ENCODE peak calls at places on chromosomes 16 and 17, in nine cellular contexts. One of them, this sample, is unnamed.
A peak's percentile ranks its signal among the peaks of the same experiment; 100 is the strongest.

GRCh38 chr16:84561291-84561690 is 56.6 kb downstream of the COTL1 start:
- DNase-seq in heart left ventricle: no peak
- DNase-seq in body of pancreas: no peak
- DNase-seq in ascending aorta: no peak
- DNase-seq in dorsolateral prefrontal cortex: no peak
- DNase-seq in neural progenitor cell: no peak
- DNase-seq in ovary: no peak
- DNase-seq in AG04450: no peak
- DNase-seq in fibroblast of lung: no peak
- DNase-seq in this sample: no peak

GRCh38 chr16:89194340-89195311 is 5.7 kb downstream of the SLC22A31 start:
- DNase-seq in body of pancreas: no peak
- DNase-seq in dorsolateral prefrontal cortex: peak; percentile 11
- DNase-seq in ovary: peak; percentile 36
- DNase-seq in heart left ventricle: peak; percentile 28
- DNase-seq in AG04450: no peak
- DNase-seq in ascending aorta: no peak
- DNase-seq in neural progenitor cell: no peak
- DNase-seq in fibroblast of lung: no peak
- DNase-seq in this sample: no peak

GRCh38 chr16:89317729-89318429 is 100.4 kb downstream of the ZNF778 start:
- DNase-seq in neural progenitor cell: no peak
- DNase-seq in ovary: no peak
- DNase-seq in heart left ventricle: peak; percentile 24
- DNase-seq in ascending aorta: no peak
- DNase-seq in AG04450: no peak
- DNase-seq in body of pancreas: no peak
- DNase-seq in fibroblast of lung: no peak
- DNase-seq in dorsolateral prefrontal cortex: no peak
- DNase-seq in this sample: no peak

GRCh38 chr16:68146583-68146982 is 61.4 kb downstream of the NFATC3 start:
- DNase-seq in AG04450: peak; percentile 7
- DNase-seq in heart left ventricle: no peak
- DNase-seq in fibroblast of lung: peak; percentile 67
- DNase-seq in dorsolateral prefrontal cortex: no peak
- DNase-seq in ovary: no peak
- DNase-seq in neural progenitor cell: no peak
- DNase-seq in ascending aorta: no peak
- DNase-seq in body of pancreas: no peak
- DNase-seq in this sample: no peak

GRCh38 chr17:41060052-41060604 is at the start of gene KRTAP2-3:
- DNase-seq in fibroblast of lung: peak; percentile 52
- DNase-seq in ovary: no peak
- DNase-seq in neural progenitor cell: no peak
- DNase-seq in heart left ventricle: no peak
- DNase-seq in dorsolateral prefrontal cortex: no peak
- DNase-seq in body of pancreas: no peak
- DNase-seq in AG04450: peak; percentile 87
- DNase-seq in ascending aorta: no peak
- DNase-seq in this sample: no peak

GRCh38 chr16:12002447-12003006 is 26.0 kb downstream of the SNX29 start:
- DNase-seq in neural progenitor cell: no peak
- DNase-seq in heart left ventricle: peak; percentile 37
- DNase-seq in body of pancreas: no peak
- DNase-seq in AG04450: no peak
- DNase-seq in dorsolateral prefrontal cortex: no peak
- DNase-seq in fibroblast of lung: peak; percentile 77
- DNase-seq in ascending aorta: no peak
- DNase-seq in ovary: peak; percentile 26
- DNase-seq in this sample: no peak

GRCh38 chr16:83882118-83882879 is 16.6 kb upstream of the MLYCD start:
- DNase-seq in neural progenitor cell: peak; percentile 59
- DNase-seq in ascending aorta: no peak
- DNase-seq in fibroblast of lung: no peak
- DNase-seq in ovary: no peak
- DNase-seq in body of pancreas: no peak
- DNase-seq in heart left ventricle: no peak
- DNase-seq in dorsolateral prefrontal cortex: no peak
- DNase-seq in AG04450: no peak
- DNase-seq in this sample: peak; percentile 27

GRCh38 chr17:58305626-58306025 is 23.0 kb downstream of the TSPOAP1 start:
- DNase-seq in fibroblast of lung: no peak
- DNase-seq in ovary: no peak
- DNase-seq in body of pancreas: no peak
- DNase-seq in ascending aorta: no peak
- DNase-seq in heart left ventricle: no peak
- DNase-seq in AG04450: no peak
- DNase-seq in neural progenitor cell: no peak
- DNase-seq in dorsolateral prefrontal cortex: no peak
- DNase-seq in this sample: no peak

GRCh38 chr17:17812211-17813054 is 24.4 kb downstream of the SREBF1 start:
- DNase-seq in ovary: peak; percentile 91
- DNase-seq in dorsolateral prefrontal cortex: peak; percentile 77
- DNase-seq in neural progenitor cell: peak; percentile 83
- DNase-seq in fibroblast of lung: peak; percentile 67
- DNase-seq in body of pancreas: peak; percentile 65
- DNase-seq in AG04450: no peak
- DNase-seq in heart left ventricle: peak; percentile 74
- DNase-seq in ascending aorta: no peak
- DNase-seq in this sample: peak; percentile 77

GRCh38 chr16:2969545-2970521 is 685 bp downstream of the PAQR4 start:
- DNase-seq in ascending aorta: no peak
- DNase-seq in ovary: no peak
- DNase-seq in heart left ventricle: peak; percentile 72
- DNase-seq in fibroblast of lung: peak; percentile 19
- DNase-seq in AG04450: peak; percentile 7
- DNase-seq in neural progenitor cell: peak; percentile 85
- DNase-seq in body of pancreas: peak; percentile 83
- DNase-seq in dorsolateral prefrontal cortex: peak; percentile 31
- DNase-seq in this sample: peak; percentile 84

GRCh38 chr17:19935169-19935568 is 42.5 kb downstream of the AKAP10 start:
- DNase-seq in dorsolateral prefrontal cortex: no peak
- DNase-seq in fibroblast of lung: peak; percentile 17
- DNase-seq in AG04450: no peak
- DNase-seq in body of pancreas: no peak
- DNase-seq in heart left ventricle: no peak
- DNase-seq in ascending aorta: no peak
- DNase-seq in ovary: no peak
- DNase-seq in neural progenitor cell: no peak
- DNase-seq in this sample: no peak

GRCh38 chr17:51748749-51749604 is 409.5 kb downstream of the CA10 start:
- DNase-seq in AG04450: no peak
- DNase-seq in heart left ventricle: no peak
- DNase-seq in fibroblast of lung: no peak
- DNase-seq in neural progenitor cell: no peak
- DNase-seq in ascending aorta: no peak
- DNase-seq in dorsolateral prefrontal cortex: no peak
- DNase-seq in ovary: no peak
- DNase-seq in body of pancreas: no peak
- DNase-seq in this sample: no peak

GRCh38 chr16:22240023-22240697 is 34.1 kb downstream of the EEF2K start:
- DNase-seq in AG04450: no peak
- DNase-seq in neural progenitor cell: no peak
- DNase-seq in body of pancreas: no peak
- DNase-seq in dorsolateral prefrontal cortex: no peak
- DNase-seq in ascending aorta: no peak
- DNase-seq in ovary: no peak
- DNase-seq in fibroblast of lung: peak; percentile 81
- DNase-seq in heart left ventricle: no peak
- DNase-seq in this sample: no peak

GRCh38 chr17:31842416-31843381 is 16.3 kb downstream of the COPRS start:
- DNase-seq in fibroblast of lung: peak; percentile 82
- DNase-seq in neural progenitor cell: peak; percentile 88
- DNase-seq in heart left ventricle: peak; percentile 70
- DNase-seq in dorsolateral prefrontal cortex: peak; percentile 85
- DNase-seq in AG04450: peak; percentile 60
- DNase-seq in ascending aorta: no peak
- DNase-seq in body of pancreas: peak; percentile 91
- DNase-seq in ovary: peak; percentile 78
- DNase-seq in this sample: peak; percentile 57

GRCh38 chr16:4506450-4506849 is 30.3 kb downstream of the HMOX2 start:
- DNase-seq in dorsolateral prefrontal cortex: peak; percentile 67
- DNase-seq in AG04450: no peak
- DNase-seq in fibroblast of lung: peak; percentile 84
- DNase-seq in ovary: no peak
- DNase-seq in body of pancreas: peak; percentile 79
- DNase-seq in ascending aorta: no peak
- DNase-seq in heart left ventricle: peak; percentile 64
- DNase-seq in neural progenitor cell: peak; percentile 85
- DNase-seq in this sample: no peak

GRCh38 chr17:28710948-28711722 is 553 bp downstream of the PROCA1 start:
- DNase-seq in body of pancreas: peak; percentile 82
- DNase-seq in ascending aorta: peak; percentile 56
- DNase-seq in dorsolateral prefrontal cortex: peak; percentile 83
- DNase-seq in AG04450: peak; percentile 68
- DNase-seq in fibroblast of lung: peak; percentile 90
- DNase-seq in neural progenitor cell: peak; percentile 98
- DNase-seq in ovary: peak; percentile 95
- DNase-seq in heart left ventricle: peak; percentile 91
- DNase-seq in this sample: peak; percentile 87

GRCh38 chr16:87180069-87180468 is 137.1 kb downstream of the C16orf95 start:
- DNase-seq in neural progenitor cell: no peak
- DNase-seq in body of pancreas: no peak
- DNase-seq in AG04450: no peak
- DNase-seq in ovary: no peak
- DNase-seq in heart left ventricle: no peak
- DNase-seq in fibroblast of lung: no peak
- DNase-seq in ascending aorta: no peak
- DNase-seq in dorsolateral prefrontal cortex: no peak
- DNase-seq in this sample: no peak

GRCh38 chr16:87178177-87178863 is 138.9 kb downstream of the C16orf95 start:
- DNase-seq in fibroblast of lung: no peak
- DNase-seq in ascending aorta: no peak
- DNase-seq in ovary: no peak
- DNase-seq in AG04450: no peak
- DNase-seq in neural progenitor cell: peak; percentile 54
- DNase-seq in dorsolateral prefrontal cortex: no peak
- DNase-seq in body of pancreas: no peak
- DNase-seq in heart left ventricle: no peak
- DNase-seq in this sample: no peak

GRCh38 chr16:87178977-87179376 is 138.2 kb downstream of the C16orf95 start:
- DNase-seq in neural progenitor cell: no peak
- DNase-seq in AG04450: no peak
- DNase-seq in ascending aorta: no peak
- DNase-seq in body of pancreas: no peak
- DNase-seq in fibroblast of lung: peak; percentile 50
- DNase-seq in ovary: peak; percentile 30
- DNase-seq in dorsolateral prefrontal cortex: no peak
- DNase-seq in heart left ventricle: peak; percentile 60
- DNase-seq in this sample: peak; percentile 34

GRCh38 chr16:87176735-87177134 is 140.5 kb downstream of the C16orf95 start:
- DNase-seq in ascending aorta: no peak
- DNase-seq in fibroblast of lung: no peak
- DNase-seq in AG04450: no peak
- DNase-seq in body of pancreas: no peak
- DNase-seq in neural progenitor cell: no peak
- DNase-seq in ovary: no peak
- DNase-seq in dorsolateral prefrontal cortex: no peak
- DNase-seq in heart left ventricle: no peak
- DNase-seq in this sample: no peak

GRCh38 chr16:87177627-87178026 is 139.6 kb downstream of the C16orf95 start:
- DNase-seq in fibroblast of lung: no peak
- DNase-seq in ovary: no peak
- DNase-seq in neural progenitor cell: no peak
- DNase-seq in ascending aorta: no peak
- DNase-seq in heart left ventricle: no peak
- DNase-seq in body of pancreas: no peak
- DNase-seq in AG04450: no peak
- DNase-seq in dorsolateral prefrontal cortex: no peak
- DNase-seq in this sample: peak; percentile 41
- H3K27ac ChIP-seq in fibroblast of lung: no peak overlapping the region
- H3K27ac ChIP-seq in ovary: no peak overlapping the region
- H3K27ac ChIP-seq in neural progenitor cell: no peak overlapping the region
- H3K27ac ChIP-seq in ascending aorta: no peak overlapping the region
- H3K27ac ChIP-seq in heart left ventricle: no peak overlapping the region
- H3K27ac ChIP-seq in body of pancreas: no peak overlapping the region
- H3K27ac ChIP-seq in AG04450: no peak overlapping the region
- H3K27ac ChIP-seq in dorsolateral prefrontal cortex: no peak overlapping the region
- H3K27ac ChIP-seq in this sample: no peak overlapping the region

GRCh38 chr16:71526111-71526998 is at the start of gene CHST4:
- DNase-seq in body of pancreas: peak; percentile 16
- DNase-seq in dorsolateral prefrontal cortex: no peak
- DNase-seq in neural progenitor cell: peak; percentile 68
- DNase-seq in ovary: no peak
- DNase-seq in ascending aorta: no peak
- DNase-seq in heart left ventricle: no peak
- DNase-seq in AG04450: peak; percentile 27
- DNase-seq in fibroblast of lung: peak; percentile 25
- DNase-seq in this sample: peak; percentile 13
- H3K27ac ChIP-seq in body of pancreas: peak within 1 kb of the TSS; percentile 41
- H3K27ac ChIP-seq in dorsolateral prefrontal cortex: no peak within 1 kb of the TSS
- H3K27ac ChIP-seq in neural progenitor cell: no peak within 1 kb of the TSS
- H3K27ac ChIP-seq in ovary: no peak within 1 kb of the TSS
- H3K27ac ChIP-seq in ascending aorta: no peak within 1 kb of the TSS
- H3K27ac ChIP-seq in heart left ventricle: no peak within 1 kb of the TSS
- H3K27ac ChIP-seq in AG04450: no peak within 1 kb of the TSS
- H3K27ac ChIP-seq in fibroblast of lung: no peak within 1 kb of the TSS
- H3K27ac ChIP-seq in this sample: no peak within 1 kb of the TSS

DNA sequence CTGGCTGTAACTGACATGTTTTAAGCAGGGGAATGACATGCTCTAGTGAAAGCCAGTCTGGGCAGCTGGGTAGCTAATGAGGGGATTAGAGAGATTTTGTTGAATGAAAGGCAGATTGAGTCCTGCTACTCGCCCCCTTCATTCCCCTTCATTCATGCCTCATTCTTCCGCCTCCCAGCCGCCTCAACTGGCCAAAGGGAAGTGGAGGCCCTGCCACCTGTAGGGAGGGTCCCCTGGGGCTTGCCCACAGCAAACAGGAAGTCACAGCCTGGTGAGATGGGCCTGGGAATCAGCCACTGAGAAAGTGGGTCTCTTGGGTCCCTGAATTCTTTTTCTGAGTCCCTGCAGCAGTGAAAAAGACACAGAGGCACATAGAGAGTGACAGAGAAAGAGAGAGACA is 1.1 kb upstream of the CD19 start:
- DNase-seq in ovary: no peak
- DNase-seq in neural progenitor cell: peak; percentile 88
- DNase-seq in AG04450: no peak
- DNase-seq in dorsolateral prefrontal cortex: no peak
- DNase-seq in heart left ventricle: no peak
- DNase-seq in fibroblast of lung: no peak
- DNase-seq in body of pancreas: no peak
- DNase-seq in ascending aorta: no peak
- DNase-seq in this sample: no peak
- H3K27ac ChIP-seq in ovary: no peak overlapping the region
- H3K27ac ChIP-seq in neural progenitor cell: peak overlapping the region; percentile 86
- H3K27ac ChIP-seq in AG04450: no peak overlapping the region
- H3K27ac ChIP-seq in dorsolateral prefrontal cortex: no peak overlapping the region
- H3K27ac ChIP-seq in heart left ventricle: no peak overlapping the region
- H3K27ac ChIP-seq in fibroblast of lung: no peak overlapping the region
- H3K27ac ChIP-seq in body of pancreas: no peak overlapping the region
- H3K27ac ChIP-seq in ascending aorta: no peak overlapping the region
- H3K27ac ChIP-seq in this sample: no peak overlapping the region

DNA sequence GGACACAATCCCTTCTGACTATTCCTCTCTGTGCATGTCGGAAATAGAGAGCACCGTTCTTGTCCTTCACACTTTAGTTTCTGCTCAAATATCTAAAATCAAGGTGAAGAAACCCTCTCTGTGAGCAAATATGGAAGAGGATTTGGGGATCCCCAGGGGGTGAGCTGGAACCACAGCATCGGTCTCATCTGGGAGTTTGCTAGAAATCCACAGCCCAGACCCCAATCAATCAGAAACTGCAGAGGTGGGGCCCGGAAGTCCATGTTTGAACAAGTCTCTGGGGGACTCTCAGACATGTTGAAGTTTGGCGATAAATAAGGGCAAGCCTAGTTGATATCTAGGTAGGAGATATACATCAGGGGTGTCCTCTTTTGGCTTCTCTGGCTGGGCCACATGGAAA is 168.2 kb upstream of the FOXF1 start:
- DNase-seq in ascending aorta: no peak
- DNase-seq in dorsolateral prefrontal cortex: no peak
- DNase-seq in neural progenitor cell: no peak
- DNase-seq in AG04450: no peak
- DNase-seq in fibroblast of lung: no peak
- DNase-seq in body of pancreas: no peak
- DNase-seq in ovary: no peak
- DNase-seq in heart left ventricle: no peak
- DNase-seq in this sample: no peak
- H3K27ac ChIP-seq in ascending aorta: no peak overlapping the region
- H3K27ac ChIP-seq in dorsolateral prefrontal cortex: peak overlapping the region; percentile 82
- H3K27ac ChIP-seq in neural progenitor cell: no peak overlapping the region
- H3K27ac ChIP-seq in AG04450: no peak overlapping the region
- H3K27ac ChIP-seq in fibroblast of lung: no peak overlapping the region
- H3K27ac ChIP-seq in body of pancreas: no peak overlapping the region
- H3K27ac ChIP-seq in ovary: no peak overlapping the region
- H3K27ac ChIP-seq in heart left ventricle: no peak overlapping the region
- H3K27ac ChIP-seq in this sample: no peak overlapping the region